ENCODE peak calls at places on chromosomes 11 and 22, in five cellular contexts. B is RCC 7860, H is T-helper 1 cell, F is NCI-H1417 treated with DMSO at 0.1 percent for 48 hours, X is left cardiac atrium. I is an unnamed sample.

GRCh38 chr11:78212586-78213371 is 24.1 kb downstream of the USP35 start:
- DNase-seq in H (no peak), F (no peak), B (no peak), X (no peak), I (no peak)

GRCh38 chr11:55902308-55902707 is 12.1 kb downstream of the OR5W2 start:
- DNase-seq in X (no peak), B (no peak), H (no peak), F (no peak), I (no peak)

GRCh38 chr11:69903206-69903605 is 84.0 kb upstream of the FGF3 start:
- DNase-seq in F (no peak), X (no peak), B (no peak), H (no peak), I (no peak)

GRCh38 chr22:22752556-22753477 is 108.4 kb downstream of the GGTLC2 start:
- DNase-seq in B (no peak), F (no peak), H (peak; percentile 18), X (peak; percentile 47), I (no peak)

GRCh38 chr11:120134931-120135228 is 3.0 kb downstream of the TRIM29 start:
- DNase-seq in X (no peak), B (no peak), H (no peak), F (no peak), I (no peak)

GRCh38 chr11:2525941-2526807 is 81.4 kb downstream of the KCNQ1 start:
- DNase-seq in F (no peak), H (peak; percentile 1), B (no peak), X (peak; percentile 14), I (peak; percentile 4)

GRCh38 chr22:36027960-36028645 is 521 bp downstream of the RBFOX2 start:
- DNase-seq in F (no peak), H (no peak), X (no peak), B (no peak), I (peak; percentile 22)

GRCh38 chr11:93160808-93161207 is 37.0 kb downstream of the SLC36A4 start:
- DNase-seq in H (no peak), B (no peak), X (no peak), F (no peak), I (no peak)

GRCh38 chr11:31443802-31444201 is 65.6 kb downstream of the IMMP1L start:
- DNase-seq in F (no peak), X (no peak), B (no peak), H (no peak), I (peak; percentile 17)

GRCh38 chr11:21472256-21472655 is 720.6 kb upstream of the ANO5 start:
- DNase-seq in F (no peak), H (no peak), B (peak; percentile 42), X (no peak), I (no peak)

GRCh38 chr11:73426184-73426845 is 50.1 kb downstream of the RELT start:
- DNase-seq in B (no peak), H (no peak), X (no peak), F (no peak), I (no peak)

I was measured in WERI-Rb-1.